ENCODE peak calls at places on chromosomes 2 and 18, in eight cellular contexts. C is smooth muscle cell of the brain vasculature; O is RWPE1; W is foreskin fibroblast; Q is Daoy; E is T-cell; D is CD8-positive, alpha-beta T cell; I is CD8-positive, alpha-beta memory T cell. A is an unnamed sample.

GRCh38 chr2:240972636-240973521 is 25.5 kb upstream of the SNED1 start:
- DNase-seq in D (no peak), I (no peak), Q (no peak), E (no peak), O (peak), W (peak), C (no peak), A (no peak)

GRCh38 chr2:227493524-227493923 is 21.6 kb downstream of the AGFG1 start:
- DNase-seq in O (no peak), D (no peak), I (no peak), E (no peak), Q (no peak), W (no peak), C (no peak), A (no peak)

GRCh38 chr2:86793752-86794151 is 3.0 kb upstream of the CD8A start:
- DNase-seq in I (peak), D (peak), O (no peak), W (no peak), Q (no peak), E (no peak), C (no peak), A (no peak)

GRCh38 chr18:10164241-10165160 is 250.7 kb downstream of the VAPA start:
- DNase-seq in W (no peak), C (no peak), D (no peak), O (no peak), E (no peak), Q (no peak), I (no peak), A (no peak)

GRCh38 chr2:236396818-236397350 is 132.7 kb upstream of the ASB18 start:
- DNase-seq in E (no peak), W (no peak), D (no peak), O (no peak), I (no peak), Q (no peak), C (no peak), A (no peak)

GRCh38 chr2:45814528-45814927 is 163.1 kb downstream of the PRKCE start:
- DNase-seq in O (no peak), E (no peak), I (no peak), Q (no peak), D (no peak), C (no peak), W (no peak), A (no peak)

GRCh38 chr2:215664847-215665525 is 229.1 kb upstream of the FN1 start:
- DNase-seq in E (no peak), Q (peak), O (peak), D (no peak), C (no peak), W (peak), I (no peak), A (no peak)

GRCh38 chr2:230219419-230220331 is at the start of gene SP110:
- DNase-seq in O (peak), Q (peak), W (peak), I (peak), E (peak), D (peak), C (peak), A (peak)

GRCh38 chr2:171583566-171583965 is 61.3 kb downstream of the CYBRD1 start:
- DNase-seq in O (no peak), Q (no peak), W (no peak), D (no peak), E (no peak), C (no peak), I (no peak), A (no peak)

A was measured in CD4-positive, alpha-beta T cell.